ENCODE peak calls at places on chromosomes 13 and 19, in four cellular contexts. One of them, this sample, is unnamed.

GRCh38 chr13:95060120-95060519 is 241.1 kb downstream of the ABCC4 start:
- DNase-seq in CD8-positive, alpha-beta memory T cell: no peak
- DNase-seq in PC-9: no peak
- DNase-seq in AG09309: no peak
- DNase-seq in this sample: no peak

GRCh38 chr19:5356428-5356827 is 15.8 kb upstream of the PTPRS start:
- DNase-seq in CD8-positive, alpha-beta memory T cell: no peak
- DNase-seq in PC-9: no peak
- DNase-seq in AG09309: no peak
- DNase-seq in this sample: no peak

GRCh38 chr19:13835791-13836723 is 40.8 kb downstream of the ZSWIM4 start:
- DNase-seq in AG09309: no peak
- DNase-seq in CD8-positive, alpha-beta memory T cell: peak
- DNase-seq in PC-9: peak
- DNase-seq in this sample: no peak

GRCh38 chr13:24274452-24274971 is 34.9 kb upstream of the C1QTNF9 start:
- DNase-seq in CD8-positive, alpha-beta memory T cell: peak
- DNase-seq in PC-9: no peak
- DNase-seq in AG09309: no peak
- DNase-seq in this sample: no peak

GRCh38 chr13:53382008-53382407 is 353.4 kb downstream of the OLFM4 start:
- DNase-seq in CD8-positive, alpha-beta memory T cell: no peak
- DNase-seq in PC-9: no peak
- DNase-seq in AG09309: no peak
- DNase-seq in this sample: no peak

GRCh38 chr13:44431150-44431549 is 57.5 kb downstream of the SERP2 start:
- DNase-seq in CD8-positive, alpha-beta memory T cell: no peak
- DNase-seq in PC-9: no peak
- DNase-seq in AG09309: no peak
- DNase-seq in this sample: no peak

GRCh38 chr13:112972867-112973576 is 4.0 kb downstream of the MCF2L start:
- DNase-seq in PC-9: no peak
- DNase-seq in CD8-positive, alpha-beta memory T cell: no peak
- DNase-seq in AG09309: no peak
- DNase-seq in this sample: no peak

GRCh38 chr13:32079586-32079985 is 48.0 kb downstream of the FRY start:
- DNase-seq in PC-9: no peak
- DNase-seq in AG09309: no peak
- DNase-seq in CD8-positive, alpha-beta memory T cell: no peak
- DNase-seq in this sample: no peak

GRCh38 chr13:96762876-96763275 is 231.4 kb downstream of the OXGR1 start:
- DNase-seq in CD8-positive, alpha-beta memory T cell: no peak
- DNase-seq in PC-9: no peak
- DNase-seq in AG09309: no peak
- DNase-seq in this sample: no peak

GRCh38 chr19:28972144-28972543 is 240.8 kb downstream of the UQCRFS1 start:
- DNase-seq in PC-9: no peak
- DNase-seq in AG09309: no peak
- DNase-seq in CD8-positive, alpha-beta memory T cell: no peak
- DNase-seq in this sample: no peak

GRCh38 chr19:49690656-49691242 is at the start of gene CPT1C:
- DNase-seq in AG09309: no peak
- DNase-seq in CD8-positive, alpha-beta memory T cell: peak
- DNase-seq in PC-9: no peak
- DNase-seq in this sample: no peak

GRCh38 chr13:104779311-104779710 is 1713.1 kb upstream of the SLC10A2 start:
- DNase-seq in CD8-positive, alpha-beta memory T cell: no peak
- DNase-seq in AG09309: no peak
- DNase-seq in PC-9: no peak
- DNase-seq in this sample: peak

GRCh38 chr13:44146162-44146561 is 227.5 kb upstream of the SERP2 start:
- DNase-seq in PC-9: no peak
- DNase-seq in CD8-positive, alpha-beta memory T cell: no peak
- DNase-seq in AG09309: no peak
- DNase-seq in this sample: no peak

GRCh38 chr19:6765738-6766356 is 1.4 kb downstream of the SH2D3A start:
- DNase-seq in PC-9: peak
- DNase-seq in CD8-positive, alpha-beta memory T cell: no peak
- DNase-seq in AG09309: no peak
- DNase-seq in this sample: no peak

GRCh38 chr13:113145911-113146598 is 12.4 kb upstream of the PROZ start:
- DNase-seq in PC-9: no peak
- DNase-seq in AG09309: no peak
- DNase-seq in CD8-positive, alpha-beta memory T cell: no peak
- DNase-seq in this sample: no peak

GRCh38 chr19:43620061-43621001 is 902 bp upstream of the ZNF428 start:
- DNase-seq in PC-9: no peak
- DNase-seq in CD8-positive, alpha-beta memory T cell: peak
- DNase-seq in AG09309: no peak
- DNase-seq in this sample: no peak

GRCh38 chr19:41868120-41868988 is 8.3 kb downstream of the RPS19 start:
- DNase-seq in PC-9: no peak
- DNase-seq in AG09309: no peak
- DNase-seq in CD8-positive, alpha-beta memory T cell: no peak
- DNase-seq in this sample: no peak

GRCh38 chr13:113652404-113653263 is 5.4 kb downstream of the ATP4B start:
- DNase-seq in PC-9: no peak
- DNase-seq in AG09309: no peak
- DNase-seq in CD8-positive, alpha-beta memory T cell: no peak
- DNase-seq in this sample: no peak

GRCh38 chr13:44317752-44318550 is 55.7 kb upstream of the SERP2 start:
- DNase-seq in PC-9: no peak
- DNase-seq in CD8-positive, alpha-beta memory T cell: no peak
- DNase-seq in AG09309: no peak
- DNase-seq in this sample: no peak

GRCh38 chr13:110807546-110807945 is 94.0 kb downstream of the ING1 start:
- DNase-seq in CD8-positive, alpha-beta memory T cell: no peak
- DNase-seq in AG09309: no peak
- DNase-seq in PC-9: no peak
- DNase-seq in this sample: no peak

GRCh38 chr13:44876782-44877324 is 112.4 kb downstream of the NUFIP1 start:
- DNase-seq in AG09309: no peak
- DNase-seq in CD8-positive, alpha-beta memory T cell: no peak
- DNase-seq in PC-9: no peak
- DNase-seq in this sample: no peak

GRCh38 chr19:6161271-6161850 is 25.9 kb downstream of the ACSBG2 start:
- DNase-seq in AG09309: no peak
- DNase-seq in CD8-positive, alpha-beta memory T cell: peak
- DNase-seq in PC-9: peak
- DNase-seq in this sample: no peak

GRCh38 chr19:3450796-3451411 is 29.4 kb downstream of the SMIM24 start:
- DNase-seq in CD8-positive, alpha-beta memory T cell: no peak
- DNase-seq in AG09309: peak
- DNase-seq in PC-9: peak
- DNase-seq in this sample: peak

GRCh38 chr19:57934820-57935665 is at the start of gene ZNF418:
- DNase-seq in CD8-positive, alpha-beta memory T cell: no peak
- DNase-seq in AG09309: peak
- DNase-seq in PC-9: peak
- DNase-seq in this sample: peak

GRCh38 chr19:2282062-2282861 is at the start of gene PEAK3:
- DNase-seq in CD8-positive, alpha-beta memory T cell: no peak
- DNase-seq in AG09309: no peak
- DNase-seq in PC-9: no peak
- DNase-seq in this sample: no peak
- H3K4me3 ChIP-seq in CD8-positive, alpha-beta memory T cell: peak
- H3K4me3 ChIP-seq in AG09309: no peak
- H3K4me3 ChIP-seq in PC-9: no peak
- H3K4me3 ChIP-seq in this sample: peak

GRCh38 chr19:40265763-40266099 is 19.4 kb downstream of the AKT2 start:
- DNase-seq in AG09309: no peak
- DNase-seq in CD8-positive, alpha-beta memory T cell: no peak
- DNase-seq in PC-9: no peak
- DNase-seq in this sample: no peak

GRCh38 chr19:40267601-40267997 is 17.5 kb downstream of the AKT2 start:
- DNase-seq in PC-9: no peak
- DNase-seq in AG09309: no peak
- DNase-seq in CD8-positive, alpha-beta memory T cell: no peak
- DNase-seq in this sample: no peak

GRCh38 chr19:40266111-40266510 is 19.0 kb downstream of the AKT2 start:
- DNase-seq in AG09309: no peak
- DNase-seq in PC-9: no peak
- DNase-seq in CD8-positive, alpha-beta memory T cell: no peak
- DNase-seq in this sample: no peak

GRCh38 chr19:40265055-40265762 is 19.9 kb downstream of the AKT2 start:
- DNase-seq in CD8-positive, alpha-beta memory T cell: no peak
- DNase-seq in AG09309: no peak
- DNase-seq in PC-9: no peak
- DNase-seq in this sample: no peak

GRCh38 chr19:40266912-40267600 is 18.1 kb downstream of the AKT2 start:
- DNase-seq in CD8-positive, alpha-beta memory T cell: no peak
- DNase-seq in AG09309: no peak
- DNase-seq in PC-9: no peak
- DNase-seq in this sample: no peak
- H3K4me3 ChIP-seq in CD8-positive, alpha-beta memory T cell: no peak
- H3K4me3 ChIP-seq in AG09309: no peak
- H3K4me3 ChIP-seq in PC-9: no peak
- H3K4me3 ChIP-seq in this sample: no peak

GRCh38 chr13:27965740-27966640 is 3.1 kb downstream of the CDX2 start:
- DNase-seq in CD8-positive, alpha-beta memory T cell: no peak
- DNase-seq in PC-9: no peak
- DNase-seq in AG09309: no peak
- DNase-seq in this sample: no peak

GRCh38 chr13:27967203-27967735 is 1.8 kb downstream of the CDX2 start:
- DNase-seq in AG09309: no peak
- DNase-seq in PC-9: no peak
- DNase-seq in CD8-positive, alpha-beta memory T cell: no peak
- DNase-seq in this sample: no peak

GRCh38 chr13:27965343-27965739 is 3.8 kb downstream of the CDX2 start:
- DNase-seq in AG09309: no peak
- DNase-seq in PC-9: no peak
- DNase-seq in CD8-positive, alpha-beta memory T cell: no peak
- DNase-seq in this sample: no peak

GRCh38 chr13:27967736-27968315 is 1.3 kb downstream of the CDX2 start:
- DNase-seq in CD8-positive, alpha-beta memory T cell: no peak
- DNase-seq in AG09309: no peak
- DNase-seq in PC-9: no peak
- DNase-seq in this sample: no peak

DNA sequence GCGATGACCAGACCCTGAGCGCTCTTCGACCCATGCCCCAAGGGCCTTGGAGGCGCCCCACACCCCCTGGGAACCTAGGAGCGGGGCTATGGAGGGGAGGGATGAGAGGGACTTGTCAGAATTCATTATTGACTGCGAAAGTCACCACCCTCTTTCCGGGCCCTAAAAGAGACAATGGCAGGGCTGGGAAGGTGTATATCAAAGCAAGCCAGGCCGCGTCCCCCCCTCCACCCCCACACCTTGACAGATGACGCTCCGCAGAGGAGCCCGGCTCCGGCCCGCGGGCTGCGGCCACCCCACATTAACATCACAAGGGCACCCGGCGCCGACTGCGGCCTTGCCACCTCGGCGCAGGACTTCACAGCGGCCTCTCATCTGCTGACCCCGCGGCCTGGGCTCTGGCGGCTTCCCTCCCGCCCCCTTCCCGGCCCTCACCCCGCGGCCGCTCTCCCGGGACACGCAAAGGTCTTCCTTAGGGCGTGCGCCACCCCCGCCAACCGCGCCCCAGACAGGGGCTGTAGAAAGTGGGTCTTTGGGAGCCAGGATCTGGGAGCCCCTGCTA is 2.4 kb downstream of the CDX2 start:
- DNase-seq in PC-9: no peak
- DNase-seq in CD8-positive, alpha-beta memory T cell: no peak
- DNase-seq in AG09309: no peak
- DNase-seq in this sample: no peak
- H3K4me3 ChIP-seq in PC-9: no peak
- H3K4me3 ChIP-seq in CD8-positive, alpha-beta memory T cell: no peak
- H3K4me3 ChIP-seq in AG09309: no peak
- H3K4me3 ChIP-seq in this sample: no peak

GRCh38 chr19:46661735-46662592 is 982 bp upstream of the DACT3 start:
- DNase-seq in AG09309: peak
- DNase-seq in CD8-positive, alpha-beta memory T cell: peak
- DNase-seq in PC-9: peak
- DNase-seq in this sample: no peak

GRCh38 chr19:46660008-46660517 is 919 bp downstream of the DACT3 start:
- DNase-seq in CD8-positive, alpha-beta memory T cell: no peak
- DNase-seq in AG09309: no peak
- DNase-seq in PC-9: no peak
- DNase-seq in this sample: no peak

GRCh38 chr19:46659151-46660007 is 1.6 kb downstream of the DACT3 start:
- DNase-seq in PC-9: no peak
- DNase-seq in AG09309: no peak
- DNase-seq in CD8-positive, alpha-beta memory T cell: no peak
- DNase-seq in this sample: no peak

GRCh38 chr19:46661020-46661731 is at the start of gene DACT3:
- DNase-seq in CD8-positive, alpha-beta memory T cell: peak
- DNase-seq in PC-9: peak
- DNase-seq in AG09309: peak
- DNase-seq in this sample: peak

DNA sequence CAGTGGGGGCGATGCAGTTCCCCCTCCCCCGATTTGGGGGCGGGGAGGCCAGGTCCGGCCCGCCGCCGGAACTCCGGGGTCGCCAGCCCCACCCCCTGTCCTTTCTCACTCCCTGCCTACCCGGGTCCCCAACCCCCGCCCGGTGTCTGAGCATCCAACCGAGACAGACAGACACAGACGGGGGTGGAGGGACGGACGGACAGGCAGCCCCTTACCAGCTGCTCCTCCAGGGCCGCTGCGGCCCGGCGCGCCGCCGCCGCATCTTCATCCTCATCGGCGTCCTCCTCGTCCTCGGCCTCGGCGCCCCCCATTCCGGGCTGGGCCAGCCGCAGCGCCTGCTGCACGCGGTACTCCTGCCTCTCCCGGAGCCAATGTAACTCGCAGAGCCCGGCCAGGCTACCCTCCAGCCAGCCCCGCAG is 372 bp downstream of the DACT3 start:
- DNase-seq in PC-9: no peak
- DNase-seq in CD8-positive, alpha-beta memory T cell: no peak
- DNase-seq in AG09309: no peak
- DNase-seq in this sample: no peak
- H3K4me3 ChIP-seq in PC-9: peak
- H3K4me3 ChIP-seq in CD8-positive, alpha-beta memory T cell: peak
- H3K4me3 ChIP-seq in AG09309: peak
- H3K4me3 ChIP-seq in this sample: peak

GRCh38 chr19:11848594-11849263 is at the start of gene ZNF439:
- DNase-seq in CD8-positive, alpha-beta memory T cell: peak
- DNase-seq in PC-9: no peak
- DNase-seq in AG09309: peak
- DNase-seq in this sample: peak
- H3K4me3 ChIP-seq in CD8-positive, alpha-beta memory T cell: peak
- H3K4me3 ChIP-seq in PC-9: no peak
- H3K4me3 ChIP-seq in AG09309: peak
- H3K4me3 ChIP-seq in this sample: peak

GRCh38 chr13:49553888-49554287 is 31.5 kb downstream of the RCBTB1 start:
- DNase-seq in AG09309: no peak
- DNase-seq in CD8-positive, alpha-beta memory T cell: no peak
- DNase-seq in PC-9: no peak
- DNase-seq in this sample: no peak
- H3K4me3 ChIP-seq in AG09309: no peak
- H3K4me3 ChIP-seq in CD8-positive, alpha-beta memory T cell: no peak
- H3K4me3 ChIP-seq in PC-9: no peak
- H3K4me3 ChIP-seq in this sample: no peak

GRCh38 chr13:21077360-21078353 is 16.3 kb upstream of the LATS2 start:
- DNase-seq in AG09309: no peak
- DNase-seq in PC-9: no peak
- DNase-seq in CD8-positive, alpha-beta memory T cell: no peak
- DNase-seq in this sample: no peak
- H3K4me3 ChIP-seq in AG09309: no peak
- H3K4me3 ChIP-seq in PC-9: no peak
- H3K4me3 ChIP-seq in CD8-positive, alpha-beta memory T cell: no peak
- H3K4me3 ChIP-seq in this sample: no peak

GRCh38 chr19:16588089-16588823 is 16.0 kb upstream of the SLC35E1 start:
- DNase-seq in CD8-positive, alpha-beta memory T cell: peak
- DNase-seq in PC-9: no peak
- DNase-seq in AG09309: no peak
- DNase-seq in this sample: no peak
- H3K4me3 ChIP-seq in CD8-positive, alpha-beta memory T cell: peak
- H3K4me3 ChIP-seq in PC-9: no peak
- H3K4me3 ChIP-seq in AG09309: no peak
- H3K4me3 ChIP-seq in this sample: no peak